ENCODE peak calls at places on chromosomes 13 and 19, in five cellular contexts. One of them, this sample, is unnamed.

GRCh38 chr13:64078480-64078936 is 2662.9 kb upstream of the PCDH20 start:
- DNase-seq in endodermal cell: peak
- DNase-seq in CD8-positive, alpha-beta memory T cell: no peak
- DNase-seq in GM12878: no peak
- DNase-seq in PC-3: no peak
- DNase-seq in this sample: no peak

GRCh38 chr19:8161135-8161646 is 11.8 kb upstream of the FBN3 start:
- DNase-seq in endodermal cell: peak
- DNase-seq in CD8-positive, alpha-beta memory T cell: no peak
- DNase-seq in GM12878: peak
- DNase-seq in PC-3: peak
- DNase-seq in this sample: no peak

GRCh38 chr13:46633416-46633815 is 80.4 kb downstream of the LRCH1 start:
- DNase-seq in endodermal cell: no peak
- DNase-seq in CD8-positive, alpha-beta memory T cell: no peak
- DNase-seq in GM12878: no peak
- DNase-seq in PC-3: peak
- DNase-seq in this sample: no peak

GRCh38 chr13:87128006-87128405 is 543.2 kb upstream of the SLITRK5 start:
- DNase-seq in endodermal cell: peak
- DNase-seq in CD8-positive, alpha-beta memory T cell: no peak
- DNase-seq in GM12878: no peak
- DNase-seq in PC-3: no peak
- DNase-seq in this sample: no peak

GRCh38 chr19:10699650-10700335 is 1.4 kb upstream of the QTRT1 start:
- DNase-seq in endodermal cell: peak
- DNase-seq in CD8-positive, alpha-beta memory T cell: peak
- DNase-seq in GM12878: peak
- DNase-seq in PC-3: peak
- DNase-seq in this sample: no peak

GRCh38 chr19:49552749-49553148 is 24.9 kb downstream of the RCN3 start:
- DNase-seq in endodermal cell: no peak
- DNase-seq in CD8-positive, alpha-beta memory T cell: peak
- DNase-seq in GM12878: no peak
- DNase-seq in PC-3: no peak
- DNase-seq in this sample: no peak

GRCh38 chr13:45370922-45371406 is 30.0 kb upstream of the TPT1 start:
- DNase-seq in endodermal cell: peak
- DNase-seq in CD8-positive, alpha-beta memory T cell: peak
- DNase-seq in GM12878: no peak
- DNase-seq in PC-3: peak
- DNase-seq in this sample: no peak

GRCh38 chr13:43516401-43516826 is 270.4 kb downstream of the ENOX1 start:
- DNase-seq in endodermal cell: no peak
- DNase-seq in CD8-positive, alpha-beta memory T cell: no peak
- DNase-seq in GM12878: no peak
- DNase-seq in PC-3: no peak
- DNase-seq in this sample: no peak

GRCh38 chr19:31317098-31317497 is 32.1 kb downstream of the TSHZ3 start:
- DNase-seq in endodermal cell: peak
- DNase-seq in CD8-positive, alpha-beta memory T cell: no peak
- DNase-seq in GM12878: no peak
- DNase-seq in PC-3: no peak
- DNase-seq in this sample: no peak

GRCh38 chr19:5083547-5083965 is 114.6 kb downstream of the KDM4B start:
- DNase-seq in endodermal cell: no peak
- DNase-seq in CD8-positive, alpha-beta memory T cell: no peak
- DNase-seq in GM12878: no peak
- DNase-seq in PC-3: no peak
- DNase-seq in this sample: no peak

GRCh38 chr13:44918323-44919102 is 70.8 kb downstream of the NUFIP1 start:
- DNase-seq in endodermal cell: peak
- DNase-seq in CD8-positive, alpha-beta memory T cell: peak
- DNase-seq in GM12878: no peak
- DNase-seq in PC-3: peak
- DNase-seq in this sample: no peak

GRCh38 chr19:1744822-1745563 is 8.3 kb upstream of the ONECUT3 start:
- DNase-seq in endodermal cell: no peak
- DNase-seq in CD8-positive, alpha-beta memory T cell: no peak
- DNase-seq in GM12878: no peak
- DNase-seq in PC-3: no peak
- DNase-seq in this sample: no peak

GRCh38 chr19:3075605-3076431 is 13.5 kb upstream of the TLE5 start:
- DNase-seq in endodermal cell: peak
- DNase-seq in CD8-positive, alpha-beta memory T cell: peak
- DNase-seq in GM12878: no peak
- DNase-seq in PC-3: peak
- DNase-seq in this sample: no peak

GRCh38 chr13:42497798-42498197 is 76.2 kb upstream of the TNFSF11 start:
- DNase-seq in endodermal cell: no peak
- DNase-seq in CD8-positive, alpha-beta memory T cell: no peak
- DNase-seq in GM12878: peak
- DNase-seq in PC-3: peak
- DNase-seq in this sample: peak

GRCh38 chr13:45082964-45083363 is 37.3 kb upstream of the GTF2F2 start:
- DNase-seq in endodermal cell: no peak
- DNase-seq in CD8-positive, alpha-beta memory T cell: no peak
- DNase-seq in GM12878: no peak
- DNase-seq in PC-3: peak
- DNase-seq in this sample: peak

GRCh38 chr19:6739884-6740588 is 556 bp downstream of the TRIP10 start:
- DNase-seq in endodermal cell: peak
- DNase-seq in CD8-positive, alpha-beta memory T cell: no peak
- DNase-seq in GM12878: no peak
- DNase-seq in PC-3: no peak
- DNase-seq in this sample: no peak

GRCh38 chr13:68369739-68370138 is 1139.6 kb upstream of the PCDH9 start:
- DNase-seq in endodermal cell: no peak
- DNase-seq in CD8-positive, alpha-beta memory T cell: no peak
- DNase-seq in GM12878: no peak
- DNase-seq in PC-3: peak
- DNase-seq in this sample: no peak

GRCh38 chr13:46675016-46675415 is 121.9 kb downstream of the ESD start:
- DNase-seq in endodermal cell: no peak
- DNase-seq in CD8-positive, alpha-beta memory T cell: no peak
- DNase-seq in GM12878: no peak
- DNase-seq in PC-3: no peak
- DNase-seq in this sample: no peak

DNA sequence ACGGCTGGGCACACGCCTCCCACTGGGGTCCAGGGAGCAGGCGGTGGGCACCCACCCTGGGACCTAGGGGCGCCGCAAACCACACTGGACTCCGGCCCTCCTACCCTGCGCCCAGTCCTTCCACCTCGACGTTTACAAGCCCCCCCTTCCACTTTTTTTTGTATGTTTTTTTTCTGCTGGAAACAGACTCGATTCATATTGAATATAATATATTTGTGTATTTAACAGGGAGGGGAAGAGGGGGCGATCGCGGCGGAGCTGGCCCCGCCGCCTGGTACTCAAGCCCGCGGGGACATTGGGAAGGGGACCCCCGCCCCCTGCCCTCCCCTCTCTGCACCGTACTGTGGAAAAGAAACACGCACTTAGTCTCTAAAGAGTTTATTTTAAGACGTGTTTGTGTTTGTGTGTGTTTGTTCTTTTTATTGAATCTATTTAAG is 1.6 kb downstream of the JUNB start:
- DNase-seq in endodermal cell: no peak
- DNase-seq in CD8-positive, alpha-beta memory T cell: peak
- DNase-seq in GM12878: no peak
- DNase-seq in PC-3: peak
- DNase-seq in this sample: no peak
- H3K27ac ChIP-seq in endodermal cell: no peak
- H3K27ac ChIP-seq in CD8-positive, alpha-beta memory T cell: peak
- H3K27ac ChIP-seq in GM12878: peak
- H3K27ac ChIP-seq in PC-3: peak
- H3K27ac ChIP-seq in this sample: peak

DNA sequence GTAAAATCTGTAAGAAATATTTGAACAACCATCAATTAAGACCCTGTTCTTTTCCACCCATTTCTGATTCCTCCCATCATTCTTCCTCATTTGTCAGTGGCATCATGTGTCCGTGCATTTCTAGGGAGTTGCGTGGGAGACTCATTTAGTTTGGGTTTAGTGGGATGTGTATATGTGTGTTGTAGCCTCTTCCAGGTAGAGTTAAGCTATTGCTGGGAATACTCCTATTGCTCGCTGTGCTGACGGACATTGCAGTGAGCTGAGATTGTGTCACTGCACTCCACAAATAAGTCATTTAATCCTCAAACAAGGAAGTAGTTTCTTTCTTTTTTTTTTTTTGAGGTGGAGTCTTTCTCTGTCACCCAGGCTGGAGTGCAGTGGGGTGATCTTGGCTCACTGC is 42.1 kb upstream of the RCBTB2 start:
- DNase-seq in endodermal cell: no peak
- DNase-seq in CD8-positive, alpha-beta memory T cell: no peak
- DNase-seq in GM12878: no peak
- DNase-seq in PC-3: no peak
- DNase-seq in this sample: no peak
- H3K27ac ChIP-seq in endodermal cell: no peak
- H3K27ac ChIP-seq in CD8-positive, alpha-beta memory T cell: no peak
- H3K27ac ChIP-seq in GM12878: no peak
- H3K27ac ChIP-seq in PC-3: no peak
- H3K27ac ChIP-seq in this sample: peak

GRCh38 chr19:38209671-38210457 is 14.2 kb downstream of the DPF1 start:
- DNase-seq in endodermal cell: peak
- DNase-seq in CD8-positive, alpha-beta memory T cell: no peak
- DNase-seq in GM12878: no peak
- DNase-seq in PC-3: no peak
- DNase-seq in this sample: no peak
- H3K27ac ChIP-seq in endodermal cell: peak
- H3K27ac ChIP-seq in CD8-positive, alpha-beta memory T cell: no peak
- H3K27ac ChIP-seq in GM12878: no peak
- H3K27ac ChIP-seq in PC-3: no peak
- H3K27ac ChIP-seq in this sample: no peak

DNA sequence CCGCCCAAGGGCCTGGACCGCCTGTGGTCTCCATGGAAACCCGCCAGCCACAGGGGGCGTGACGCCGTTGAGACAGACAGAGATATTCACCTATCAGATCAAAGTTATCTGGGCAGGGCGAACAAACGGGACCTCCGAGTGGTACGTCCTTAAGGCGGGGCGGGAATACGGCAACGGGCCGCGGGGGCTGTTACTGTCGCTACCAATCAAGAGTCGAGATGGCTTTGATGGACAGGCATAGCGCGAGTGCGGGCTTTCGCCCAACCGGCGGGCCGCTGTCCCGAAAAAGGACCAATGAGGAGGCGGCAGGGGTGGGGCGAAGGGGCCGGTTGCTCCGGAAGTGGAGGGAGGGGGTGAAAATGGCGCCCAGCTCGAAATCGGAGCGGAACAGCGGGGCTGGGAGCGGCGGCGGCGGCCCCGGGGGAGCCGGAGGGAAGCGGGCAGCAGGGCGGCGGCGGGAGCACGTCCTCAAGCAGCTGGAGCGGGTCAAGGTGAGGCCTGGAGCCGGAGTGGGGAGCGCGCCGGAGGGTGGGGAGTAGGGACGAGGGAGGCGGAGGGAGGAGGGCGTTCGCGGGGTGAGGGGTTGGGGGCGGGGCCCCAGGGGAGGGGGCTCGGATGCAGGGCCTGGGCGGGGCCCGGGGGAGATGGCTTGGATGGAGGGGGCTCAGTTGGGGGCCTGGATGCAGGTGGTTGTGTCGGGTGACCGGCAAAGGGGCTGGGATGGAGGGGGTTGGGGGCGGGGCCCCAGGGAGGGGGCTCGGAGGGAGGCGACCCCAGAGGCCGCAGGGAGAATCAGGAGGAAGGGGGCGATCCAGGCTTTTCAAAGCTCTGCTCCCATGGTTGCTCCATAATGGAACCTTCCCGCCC is at the start of gene DCAF15:
- DNase-seq in endodermal cell: peak
- DNase-seq in CD8-positive, alpha-beta memory T cell: peak
- DNase-seq in GM12878: peak
- DNase-seq in PC-3: peak
- DNase-seq in this sample: peak
- H3K27ac ChIP-seq in endodermal cell: peak
- H3K27ac ChIP-seq in CD8-positive, alpha-beta memory T cell: peak
- H3K27ac ChIP-seq in GM12878: peak
- H3K27ac ChIP-seq in PC-3: peak
- H3K27ac ChIP-seq in this sample: peak

DNA sequence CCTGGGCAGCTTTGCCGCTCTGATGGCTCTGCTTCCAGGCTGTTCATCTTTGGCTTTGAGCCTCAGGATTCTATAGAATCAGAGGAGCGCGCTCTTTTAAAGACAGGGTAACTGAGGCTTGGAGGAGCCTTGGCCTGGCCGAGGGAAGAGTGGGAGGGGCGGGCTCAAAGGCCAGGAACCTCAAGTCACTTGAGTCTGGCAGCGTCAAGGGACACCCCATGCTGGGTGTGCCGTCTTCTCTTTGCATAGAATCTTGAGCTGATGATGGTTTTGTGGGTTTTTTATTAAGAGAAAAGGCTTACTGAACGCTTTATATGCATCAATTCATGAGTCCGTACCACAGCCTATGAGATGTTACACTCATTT is 1.1 kb downstream of the PGLS start:
- DNase-seq in endodermal cell: no peak
- DNase-seq in CD8-positive, alpha-beta memory T cell: no peak
- DNase-seq in GM12878: no peak
- DNase-seq in PC-3: no peak
- DNase-seq in this sample: no peak
- H3K27ac ChIP-seq in endodermal cell: peak
- H3K27ac ChIP-seq in CD8-positive, alpha-beta memory T cell: peak
- H3K27ac ChIP-seq in GM12878: peak
- H3K27ac ChIP-seq in PC-3: no peak
- H3K27ac ChIP-seq in this sample: peak